ENCODE peak calls at places on chromosomes 11 and 22, in nine cellular contexts. Q is lung, Z is A549, E is lower lobe of right lung, S is trophoblast cell, K is adrenal gland, F is cardiac muscle cell, R is GM23338, O is mucosa of descending colon. D is an unnamed sample. For H3K4me1, the result is how much of the 10 kb centered on the place peaks cover.

GRCh38 chr11:2707736-2708135 is 7.9 kb upstream of the KCNQ1OT1 start:
- DNase-seq in Q (no peak), Z (no peak), E (no peak), S (no peak), K (no peak), F (no peak), R (no peak), O (no peak), D (no peak)

GRCh38 chr11:70480711-70481110 is 82.4 kb downstream of the CTTN start:
- DNase-seq in Q (no peak), Z (no peak), E (peak), S (no peak), K (no peak), F (no peak), R (no peak), O (no peak), D (no peak)

GRCh38 chr22:21447694-21448402 is 19.3 kb upstream of the TMEM191C start:
- DNase-seq in Q (no peak), Z (no peak), E (peak), S (no peak), K (no peak), F (no peak), R (peak), O (no peak), D (no peak)

GRCh38 chr11:2378527-2379210 is 1.6 kb downstream of the CD81 start:
- DNase-seq in Q (no peak), Z (no peak), E (peak), S (no peak), K (peak), F (no peak), R (no peak), O (no peak), D (no peak)

GRCh38 chr11:122215244-122215992 is 99.4 kb upstream of the BLID start:
- DNase-seq in Q (peak), Z (peak), E (peak), S (peak), K (peak), F (peak), R (peak), O (peak), D (no peak)

GRCh38 chr11:95835351-95835750 is 45.1 kb downstream of the CEP57 start:
- DNase-seq in Q (no peak), Z (no peak), E (no peak), S (no peak), K (no peak), F (no peak), R (no peak), O (no peak), D (no peak)

GRCh38 chr11:71519546-71519945 is 7.5 kb upstream of the KRTAP5-7 start:
- DNase-seq in Q (no peak), Z (no peak), E (no peak), S (peak), K (no peak), F (no peak), R (no peak), O (no peak), D (no peak)

GRCh38 chr11:77051511-77051910 is 15.3 kb upstream of the CAPN5 start:
- DNase-seq in Q (no peak), Z (no peak), E (no peak), S (no peak), K (no peak), F (no peak), R (no peak), O (no peak), D (no peak)

GRCh38 chr22:45320326-45320976 is 10.7 kb downstream of the FAM118A start:
- DNase-seq in Q (no peak), Z (no peak), E (no peak), S (no peak), K (no peak), F (no peak), R (no peak), O (no peak), D (no peak)

GRCh38 chr22:19173047-19174035 is 5.2 kb downstream of the SLC25A1 start:
- DNase-seq in Q (no peak), Z (no peak), E (no peak), S (no peak), K (no peak), F (no peak), R (no peak), O (peak), D (no peak)

GRCh38 chr11:36564376-36565032 is 3.3 kb upstream of the RAG1 start:
- DNase-seq in Q (peak), Z (peak), E (no peak), S (peak), K (peak), F (peak), R (peak), O (peak), D (peak)

GRCh38 chr11:113991170-113991569 is 16.3 kb downstream of the HTR3A start:
- DNase-seq in Q (no peak), Z (no peak), E (no peak), S (peak), K (peak), F (peak), R (peak), O (peak), D (no peak)

GRCh38 chr11:19715373-19715772 is 2.7 kb downstream of the NAV2 start:
- DNase-seq in Q (no peak), Z (peak), E (no peak), S (peak), K (no peak), F (no peak), R (no peak), O (no peak), D (no peak)

GRCh38 chr11:27162237-27162636 is 121.6 kb downstream of the BBOX1 start:
- DNase-seq in Q (no peak), Z (no peak), E (no peak), S (no peak), K (no peak), F (no peak), R (no peak), O (no peak), D (no peak)

GRCh38 chr11:70666336-70666735 is 268.0 kb downstream of the CTTN start:
- DNase-seq in Q (no peak), Z (no peak), E (peak), S (no peak), K (no peak), F (no peak), R (no peak), O (no peak), D (no peak)

GRCh38 chr11:1218788-1219445 is 3.9 kb upstream of the MUC5B start:
- DNase-seq in Q (no peak), Z (no peak), E (peak), S (no peak), K (no peak), F (no peak), R (no peak), O (peak), D (no peak)

GRCh38 chr11:128294001-128294684 is 293.2 kb downstream of the ETS1 start:
- DNase-seq in Q (no peak), Z (no peak), E (no peak), S (no peak), K (peak), F (no peak), R (no peak), O (no peak), D (no peak)

GRCh38 chr11:1140642-1141490 is 16.9 kb upstream of the MUC5AC start:
- DNase-seq in Q (no peak), Z (no peak), E (no peak), S (no peak), K (peak), F (no peak), R (no peak), O (no peak), D (no peak)

GRCh38 chr22:38214248-38215056 is 12.7 kb downstream of the MAFF start:
- DNase-seq in Q (peak), Z (no peak), E (peak), S (peak), K (peak), F (peak), R (peak), O (peak), D (peak)

GRCh38 chr22:22951035-22951434 is 63.4 kb downstream of the IGLL5 start:
- DNase-seq in Q (no peak), Z (no peak), E (no peak), S (no peak), K (peak), F (no peak), R (no peak), O (no peak), D (no peak)

GRCh38 chr11:46557684-46558151 is 36.1 kb downstream of the AMBRA1 start:
- DNase-seq in Q (peak), Z (no peak), E (no peak), S (no peak), K (no peak), F (no peak), R (no peak), O (no peak), D (no peak)

GRCh38 chr11:126926376-126926791 is 74.2 kb downstream of the KIRREL3 start:
- DNase-seq in Q (no peak), Z (no peak), E (no peak), S (no peak), K (no peak), F (no peak), R (no peak), O (no peak), D (no peak)

GRCh38 chr22:20422965-20423635 is 14.5 kb downstream of the SCARF2 start:
- DNase-seq in Q (no peak), Z (no peak), E (peak), S (no peak), K (peak), F (no peak), R (no peak), O (no peak), D (no peak)

GRCh38 chr11:116035972-116036371 is 531.8 kb upstream of the CADM1 start:
- DNase-seq in Q (no peak), Z (no peak), E (no peak), S (no peak), K (no peak), F (no peak), R (peak), O (no peak), D (no peak)

GRCh38 chr22:28316014-28316413 is 363.6 kb downstream of the TTC28 start:
- DNase-seq in Q (no peak), Z (no peak), E (no peak), S (peak), K (no peak), F (no peak), R (no peak), O (no peak), D (no peak)

GRCh38 chr11:126834573-126834972 is 166.0 kb downstream of the KIRREL3 start:
- DNase-seq in Q (no peak), Z (no peak), E (no peak), S (no peak), K (no peak), F (no peak), R (no peak), O (no peak), D (no peak)

GRCh38 chr11:19101803-19102520 is 15.0 kb upstream of the ZDHHC13 start:
- DNase-seq in Q (no peak), Z (no peak), E (no peak), S (no peak), K (no peak), F (no peak), R (no peak), O (peak), D (no peak)

GRCh38 chr11:118106789-118107335 is 20.1 kb upstream of the SMIM35 start:
- DNase-seq in Q (no peak), Z (no peak), E (no peak), S (peak), K (no peak), F (no peak), R (no peak), O (no peak), D (no peak)

GRCh38 chr11:90629251-90629806 is 406.5 kb upstream of the CHORDC1 start:
- DNase-seq in Q (no peak), Z (no peak), E (no peak), S (peak), K (no peak), F (no peak), R (no peak), O (no peak), D (no peak)

GRCh38 chr11:113789675-113790320 is 10.2 kb downstream of the CLDN25 start:
- DNase-seq in Q (no peak), Z (no peak), E (no peak), S (peak), K (no peak), F (no peak), R (no peak), O (no peak), D (no peak)

GRCh38 chr11:128841461-128842072 is 25.5 kb downstream of the KCNJ1 start:
- DNase-seq in Q (no peak), Z (no peak), E (no peak), S (no peak), K (no peak), F (no peak), R (no peak), O (no peak), D (no peak)

GRCh38 chr11:124722176-124722575 is 17.6 kb upstream of the NRGN start:
- DNase-seq in Q (no peak), Z (no peak), E (no peak), S (no peak), K (no peak), F (no peak), R (no peak), O (no peak), D (no peak)
- H3K4me1 ChIP-seq in Q (under half), Z (under half), E (under half), S (under half), K (under half), F (under half), R (under half), O (under half), D (under half)

DNA sequence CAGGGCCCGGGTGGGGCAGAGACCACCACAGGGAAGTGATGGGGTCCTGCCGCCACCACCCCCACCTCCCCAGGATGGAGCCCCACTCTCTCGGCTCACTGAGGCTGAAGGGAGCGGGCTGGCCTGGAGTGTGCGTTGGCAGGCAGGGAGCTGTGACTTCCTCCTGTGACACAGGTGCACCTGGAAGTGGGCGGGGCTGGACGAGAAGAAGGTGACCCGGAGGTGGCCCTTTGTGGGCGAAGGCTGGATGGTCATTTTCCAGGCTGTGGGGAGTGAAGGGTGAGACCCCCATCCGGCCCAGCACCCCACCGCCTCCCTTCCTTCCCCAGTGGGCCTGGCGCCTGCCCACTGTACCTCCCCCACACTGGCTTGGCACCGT is 15.4 kb downstream of the IL17REL start:
- DNase-seq in Q (no peak), Z (no peak), E (peak), S (no peak), K (no peak), F (no peak), R (no peak), O (peak), D (no peak)
- H3K4me1 ChIP-seq in Q (under half), Z (under half), E (under half), S (under half), K (under half), F (under half), R (under half), O (under half), D (under half)

GRCh38 chr22:37196539-37197450 is 8.7 kb upstream of the C1QTNF6 start:
- DNase-seq in Q (peak), Z (peak), E (peak), S (peak), K (peak), F (peak), R (no peak), O (peak), D (no peak)
- H3K4me1 ChIP-seq in Q (under half), Z (half or more), E (half or more), S (under half), K (under half), F (under half), R (under half), O (under half), D (under half)

GRCh38 chr11:44597358-44598009 is 32.0 kb downstream of the CD82 start:
- DNase-seq in Q (no peak), Z (no peak), E (no peak), S (no peak), K (no peak), F (no peak), R (no peak), O (no peak), D (no peak)
- H3K4me1 ChIP-seq in Q (under half), Z (under half), E (half or more), S (under half), K (under half), F (under half), R (under half), O (under half), D (under half)

GRCh38 chr11:69132301-69132670 is 23.4 kb upstream of the SMIM38 start:
- DNase-seq in Q (no peak), Z (no peak), E (no peak), S (no peak), K (no peak), F (no peak), R (no peak), O (no peak), D (no peak)

GRCh38 chr11:69134957-69135356 is 20.8 kb upstream of the SMIM38 start:
- DNase-seq in Q (no peak), Z (no peak), E (no peak), S (no peak), K (no peak), F (no peak), R (no peak), O (no peak), D (no peak)

GRCh38 chr11:69130586-69131566 is 24.9 kb upstream of the SMIM38 start:
- DNase-seq in Q (no peak), Z (no peak), E (no peak), S (no peak), K (peak), F (no peak), R (peak), O (no peak), D (no peak)

GRCh38 chr11:69131644-69132300 is 24.0 kb upstream of the SMIM38 start:
- DNase-seq in Q (peak), Z (peak), E (peak), S (peak), K (peak), F (peak), R (peak), O (peak), D (no peak)

DNA sequence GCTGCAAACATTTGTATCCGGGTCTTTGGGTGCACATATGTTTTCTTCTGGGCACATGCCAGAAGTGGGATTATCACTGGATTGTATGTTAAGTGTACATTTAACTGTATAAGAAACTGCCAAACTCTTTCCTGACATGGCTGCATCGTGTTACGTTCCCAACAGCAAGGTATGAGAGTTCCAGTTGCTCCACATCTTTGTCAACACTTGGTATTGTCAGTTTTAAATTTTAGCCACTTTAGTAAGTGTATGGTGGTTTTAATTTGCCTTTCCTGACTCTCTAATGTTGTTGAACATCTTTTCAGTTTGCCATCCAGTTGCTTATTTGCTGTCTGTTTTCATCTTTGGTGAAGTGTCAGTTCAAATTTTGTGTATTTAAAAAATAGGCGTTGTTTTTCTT is 22.5 kb upstream of the SMIM38 start:
- DNase-seq in Q (no peak), Z (no peak), E (no peak), S (no peak), K (no peak), F (no peak), R (no peak), O (no peak), D (no peak)
- H3K4me1 ChIP-seq in Q (under half), Z (under half), E (under half), S (under half), K (under half), F (under half), R (under half), O (under half), D (under half)

GRCh38 chr22:32805586-32805881 is 4.0 kb downstream of the TIMP3 start:
- DNase-seq in Q (no peak), Z (no peak), E (no peak), S (peak), K (no peak), F (no peak), R (no peak), O (no peak), D (no peak)

GRCh38 chr22:32808038-32808445 is 6.5 kb downstream of the TIMP3 start:
- DNase-seq in Q (no peak), Z (no peak), E (no peak), S (no peak), K (no peak), F (no peak), R (no peak), O (peak), D (no peak)

GRCh38 chr22:32804036-32804435 is 2.5 kb downstream of the TIMP3 start:
- DNase-seq in Q (no peak), Z (no peak), E (no peak), S (peak), K (no peak), F (no peak), R (no peak), O (no peak), D (no peak)

GRCh38 chr22:32804823-32805585 is 3.5 kb downstream of the TIMP3 start:
- DNase-seq in Q (no peak), Z (no peak), E (no peak), S (peak), K (no peak), F (no peak), R (no peak), O (no peak), D (no peak)

DNA sequence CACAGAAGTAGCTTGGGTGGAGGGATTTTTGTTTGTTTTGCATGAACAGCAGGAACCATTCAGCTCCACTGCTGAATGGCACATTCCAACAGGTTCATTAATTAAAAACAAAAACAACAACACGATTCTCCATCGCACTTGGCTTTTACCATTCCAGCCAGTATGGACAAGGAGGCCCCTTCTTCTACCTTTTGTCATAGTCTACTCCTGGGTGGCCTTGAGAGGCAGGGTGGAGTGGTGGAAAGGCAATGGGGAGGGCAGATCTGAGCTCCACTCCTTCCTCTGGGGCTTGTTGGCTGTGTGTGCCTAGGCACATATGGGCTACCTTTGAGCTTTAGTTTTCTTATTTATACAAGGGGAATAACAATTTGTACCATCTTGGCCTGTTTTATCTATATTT is 4.8 kb downstream of the TIMP3 start:
- DNase-seq in Q (no peak), Z (no peak), E (no peak), S (peak), K (no peak), F (no peak), R (no peak), O (no peak), D (no peak)
- H3K4me1 ChIP-seq in Q (under half), Z (under half), E (under half), S (under half), K (under half), F (under half), R (under half), O (under half), D (under half)

GRCh38 chr11:64766881-64767280 is 7.1 kb upstream of the PYGM start:
- DNase-seq in Q (no peak), Z (no peak), E (no peak), S (no peak), K (peak), F (no peak), R (no peak), O (no peak), D (no peak)

GRCh38 chr11:64770120-64770519 is 8.2 kb downstream of the SF1 start:
- DNase-seq in Q (no peak), Z (no peak), E (no peak), S (no peak), K (peak), F (no peak), R (no peak), O (no peak), D (no peak)

GRCh38 chr11:64767344-64768299 is 7.8 kb upstream of the PYGM start:
- DNase-seq in Q (peak), Z (no peak), E (peak), S (peak), K (peak), F (peak), R (peak), O (peak), D (peak)

GRCh38 chr11:64768300-64768694 is 8.5 kb upstream of the PYGM start:
- DNase-seq in Q (no peak), Z (no peak), E (no peak), S (no peak), K (peak), F (no peak), R (no peak), O (no peak), D (no peak)

GRCh38 chr11:64769283-64769682 is 9.1 kb downstream of the SF1 start:
- DNase-seq in Q (no peak), Z (no peak), E (no peak), S (no peak), K (peak), F (no peak), R (no peak), O (no peak), D (no peak)
- H3K4me1 ChIP-seq in Q (under half), Z (under half), E (half or more), S (under half), K (under half), F (under half), R (under half), O (under half), D (half or more)